ENCODE peak calls at places on chromosomes 1 and 21, in six cellular contexts. L is IMR-90, D is neuronal stem cell, N is H1, V is mesenchymal stem cell, S is trophoblast cell. Z is an unnamed sample. For H3K36me3, the result is how much of the 10 kb centered on the place peaks cover.

GRCh38 chr1:205456383-205456867 is 580 bp upstream of the BLACAT1 start:
- DNase-seq in L (no peak), D (no peak), N (no peak), V (no peak), S (no peak), Z (peak)

GRCh38 chr1:200491097-200491496 is 81.3 kb upstream of the ZNF281 start:
- DNase-seq in L (no peak), D (no peak), N (no peak), V (no peak), S (no peak), Z (no peak)

GRCh38 chr21:24224411-24224810 is 1382.9 kb downstream of the MRPL39 start:
- DNase-seq in L (no peak), D (no peak), N (no peak), V (no peak), S (no peak), Z (no peak)

GRCh38 chr1:226732856-226733291 is 6.2 kb downstream of the ITPKB start:
- DNase-seq in L (no peak), D (no peak), N (no peak), V (no peak), S (no peak), Z (no peak)

GRCh38 chr1:177092001-177092400 is 72.5 kb downstream of the ASTN1 start:
- DNase-seq in L (no peak), D (no peak), N (no peak), V (no peak), S (no peak), Z (no peak)

GRCh38 chr1:77361621-77362020 is 79.8 kb downstream of the AK5 start:
- DNase-seq in L (no peak), D (no peak), N (no peak), V (no peak), S (no peak), Z (no peak)

GRCh38 chr21:45906196-45906805 is 75.3 kb upstream of the COL6A1 start:
- DNase-seq in L (no peak), D (no peak), N (no peak), V (no peak), S (no peak), Z (no peak)

GRCh38 chr1:24999426-24999825 is 69.3 kb upstream of the RUNX3 start:
- DNase-seq in L (no peak), D (no peak), N (no peak), V (no peak), S (no peak), Z (no peak)

GRCh38 chr1:197869502-197869890 is 32.9 kb upstream of the C1orf53 start:
- DNase-seq in L (no peak), D (no peak), N (no peak), V (no peak), S (no peak), Z (no peak)

GRCh38 chr1:53326598-53327182 is 1.2 kb downstream of the LRP8 start:
- DNase-seq in L (no peak), D (peak), N (no peak), V (peak), S (peak), Z (peak)

GRCh38 chr1:152543808-152544207 is 22.8 kb downstream of the LCE3E start:
- DNase-seq in L (no peak), D (no peak), N (no peak), V (no peak), S (peak), Z (peak)

GRCh38 chr1:58818075-58818474 is 34.2 kb upstream of the JUN start:
- DNase-seq in L (peak), D (no peak), N (no peak), V (peak), S (no peak), Z (no peak)

GRCh38 chr1:158107926-158108325 is 72.8 kb upstream of the CD1D start:
- DNase-seq in L (no peak), D (no peak), N (no peak), V (no peak), S (no peak), Z (no peak)

GRCh38 chr1:217892750-217893149 is 261.6 kb downstream of the SPATA17 start:
- DNase-seq in L (no peak), D (no peak), N (no peak), V (no peak), S (no peak), Z (no peak)

GRCh38 chr1:91575909-91576519 is 75.4 kb downstream of the CDC7 start:
- DNase-seq in L (peak), D (no peak), N (no peak), V (no peak), S (no peak), Z (no peak)

GRCh38 chr1:206766251-206766856 is 4.2 kb upstream of the IL19 start:
- DNase-seq in L (peak), D (no peak), N (no peak), V (peak), S (peak), Z (peak)

GRCh38 chr1:151166506-151166956 is 587 bp downstream of the SCNM1 start:
- DNase-seq in L (peak), D (no peak), N (no peak), V (peak), S (peak), Z (peak)

GRCh38 chr1:1080122-1080753 is 6.1 kb upstream of the RNF223 start:
- DNase-seq in L (peak), D (peak), N (no peak), V (peak), S (peak), Z (peak)

GRCh38 chr1:52153898-52154297 is 12.0 kb downstream of the ZFYVE9 start:
- DNase-seq in L (no peak), D (no peak), N (no peak), V (no peak), S (no peak), Z (no peak)

GRCh38 chr1:17032741-17033140 is 21.0 kb upstream of the ATP13A2 start:
- DNase-seq in L (no peak), D (no peak), N (no peak), V (no peak), S (no peak), Z (no peak)

GRCh38 chr1:7120863-7121621 is 335.8 kb downstream of the CAMTA1 start:
- DNase-seq in L (no peak), D (no peak), N (no peak), V (no peak), S (no peak), Z (peak)

GRCh38 chr1:58695206-58695605 is 4.7 kb downstream of the MYSM1 start:
- DNase-seq in L (no peak), D (no peak), N (no peak), V (no peak), S (no peak), Z (no peak)

GRCh38 chr1:40661678-40662077 is 3.8 kb downstream of the RIMS3 start:
- DNase-seq in L (no peak), D (no peak), N (no peak), V (no peak), S (no peak), Z (no peak)

GRCh38 chr1:70819231-70819630 is 228.4 kb downstream of the PTGER3 start:
- DNase-seq in L (no peak), D (no peak), N (no peak), V (no peak), S (no peak), Z (no peak)

GRCh38 chr1:152517237-152517811 is 3.0 kb downstream of the CRCT1 start:
- DNase-seq in L (no peak), D (no peak), N (no peak), V (no peak), S (peak), Z (no peak)

GRCh38 chr1:49104575-49104974 is 327.9 kb upstream of the BEND5 start:
- DNase-seq in L (no peak), D (no peak), N (no peak), V (no peak), S (no peak), Z (peak)

GRCh38 chr1:15328245-15328784 is 81.3 kb downstream of the FHAD1 start:
- DNase-seq in L (no peak), D (no peak), N (no peak), V (no peak), S (peak), Z (no peak)

GRCh38 chr1:30197616-30197934 is 525.8 kb downstream of the MATN1 start:
- DNase-seq in L (peak), D (no peak), N (no peak), V (no peak), S (no peak), Z (no peak)

GRCh38 chr1:15701784-15702183 is 17.7 kb downstream of the PLEKHM2 start:
- DNase-seq in L (no peak), D (no peak), N (no peak), V (no peak), S (no peak), Z (no peak)

GRCh38 chr1:154237435-154237834 is 16.7 kb downstream of the UBAP2L start:
- DNase-seq in L (no peak), D (no peak), N (no peak), V (no peak), S (no peak), Z (no peak)
- H3K36me3 ChIP-seq in L (half or more), D (under half), N (half or more), V (under half), S (under half), Z (under half)

GRCh38 chr1:201704439-201704792 is 124.5 kb upstream of the IPO9 start:
- DNase-seq in L (no peak), D (no peak), N (no peak), V (no peak), S (no peak), Z (no peak)

GRCh38 chr1:201702936-201703335 is 126.0 kb upstream of the IPO9 start:
- DNase-seq in L (peak), D (no peak), N (no peak), V (peak), S (peak), Z (peak)

GRCh38 chr1:201701831-201702230 is 127.1 kb upstream of the IPO9 start:
- DNase-seq in L (no peak), D (no peak), N (no peak), V (no peak), S (no peak), Z (no peak)

GRCh38 chr1:201705389-201705788 is 123.6 kb upstream of the IPO9 start:
- DNase-seq in L (no peak), D (no peak), N (no peak), V (no peak), S (no peak), Z (no peak)

DNA sequence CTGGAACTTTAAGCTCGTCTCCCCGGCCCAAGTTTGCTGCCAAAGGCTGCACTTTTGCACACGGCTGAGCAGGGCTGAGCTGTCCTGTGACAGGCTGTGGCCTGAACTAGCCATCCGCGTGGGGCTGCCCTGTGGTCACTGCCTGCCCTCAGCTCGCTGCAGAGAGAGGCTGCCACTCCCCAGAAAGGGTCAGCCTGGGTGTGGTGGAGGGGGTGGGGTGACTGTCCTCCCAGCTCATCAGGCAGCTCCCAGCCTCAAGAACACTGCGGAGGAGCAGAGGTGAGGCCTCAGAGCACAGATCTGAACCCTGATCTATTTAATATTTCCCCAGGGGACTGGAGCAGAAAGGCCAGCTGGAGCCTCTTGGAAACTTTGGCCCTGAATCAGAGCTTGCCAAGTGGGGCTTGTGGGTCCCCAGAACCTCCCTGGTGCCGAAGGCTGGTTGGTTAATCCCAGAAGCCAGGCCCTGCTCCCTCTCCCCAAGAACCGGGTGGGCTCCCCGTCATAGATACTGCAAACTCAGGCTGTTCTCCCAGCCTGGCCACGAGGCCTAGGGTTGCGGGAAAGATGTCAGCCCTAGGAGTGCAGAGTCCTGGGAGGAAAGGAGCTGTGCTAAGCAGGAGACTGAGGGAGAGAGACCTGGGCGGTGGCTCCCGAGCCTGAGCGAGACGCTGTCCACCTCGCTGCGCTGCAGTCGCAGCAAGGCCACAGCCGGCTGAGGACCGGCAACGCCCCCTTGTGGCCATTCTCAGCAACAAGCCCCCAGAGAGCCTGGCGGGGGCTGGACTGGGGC is 125.1 kb upstream of the IPO9 start:
- DNase-seq in L (peak), D (peak), N (peak), V (peak), S (peak), Z (peak)
- H3K18ac ChIP-seq in L (peak), D (peak), N (no peak), V (peak), S (no peak), Z (no peak)

GRCh38 chr1:43597028-43597427 is 52.9 kb upstream of the KDM4A start:
- DNase-seq in L (no peak), D (no peak), N (no peak), V (no peak), S (no peak), Z (no peak)
- H3K36me3 ChIP-seq in L (under half), D (half or more), N (under half), V (half or more), S (half or more), Z (under half)

GRCh38 chr1:18602533-18603211 is 28.0 kb upstream of the PAX7 start:
- DNase-seq in L (no peak), D (no peak), N (no peak), V (no peak), S (no peak), Z (peak)

GRCh38 chr1:18597159-18598042 is 33.2 kb upstream of the PAX7 start:
- DNase-seq in L (peak), D (peak), N (peak), V (peak), S (peak), Z (peak)

GRCh38 chr1:18599096-18599495 is 31.6 kb upstream of the PAX7 start:
- DNase-seq in L (no peak), D (no peak), N (no peak), V (no peak), S (no peak), Z (no peak)

GRCh38 chr1:18603212-18603852 is 27.3 kb upstream of the PAX7 start:
- DNase-seq in L (no peak), D (no peak), N (no peak), V (no peak), S (no peak), Z (no peak)

GRCh38 chr1:18599704-18600103 is 30.9 kb upstream of the PAX7 start:
- DNase-seq in L (no peak), D (no peak), N (no peak), V (no peak), S (no peak), Z (no peak)
- H3K18ac ChIP-seq in L (no peak), D (no peak), N (peak), V (no peak), S (no peak), Z (no peak)

Z was measured in mesendoderm.